ENCODE peak calls at places on chromosomes 7 and 10, in ten cellular contexts. X, I, A, O, L, H, S, B, T and R are unnamed samples. For H3K4me1, the result is how much of the 10 kb centered on the place peaks cover.

GRCh38 chr7:55733584-55733983 is 129.0 kb downstream of the SEPTIN14 start:
- DNase-seq in X (no peak), I (no peak), A (no peak), O (peak), L (no peak), H (peak), S (peak), B (no peak), T (no peak), R (no peak)

GRCh38 chr7:29139796-29140195 is 6.5 kb downstream of the CPVL start:
- DNase-seq in X (no peak), I (no peak), A (no peak), O (no peak), L (no peak), H (peak), S (no peak), B (no peak), T (no peak), R (peak)

GRCh38 chr10:107264742-107265141 is 100.2 kb upstream of the SORCS1 start:
- DNase-seq in X (no peak), I (no peak), A (no peak), O (peak), L (no peak), H (no peak), S (peak), B (no peak), T (peak), R (no peak)

GRCh38 chr7:18053177-18053928 is 25.7 kb upstream of the PRPS1L1 start:
- DNase-seq in X (no peak), I (no peak), A (no peak), O (no peak), L (no peak), H (peak), S (no peak), B (no peak), T (no peak), R (peak)

GRCh38 chr7:112144284-112145059 is 61.7 kb downstream of the DOCK4 start:
- DNase-seq in X (no peak), I (no peak), A (no peak), O (no peak), L (no peak), H (no peak), S (no peak), B (no peak), T (no peak), R (no peak)

GRCh38 chr10:95540514-95541052 is 20.6 kb downstream of the SORBS1 start:
- DNase-seq in X (no peak), I (no peak), A (no peak), O (no peak), L (no peak), H (no peak), S (no peak), B (no peak), T (no peak), R (no peak)

GRCh38 chr7:83643754-83644153 is 5.2 kb downstream of the SEMA3E start:
- DNase-seq in X (no peak), I (no peak), A (no peak), O (no peak), L (no peak), H (no peak), S (no peak), B (no peak), T (no peak), R (no peak)

GRCh38 chr7:24419070-24419469 is 135.1 kb downstream of the NPY start:
- DNase-seq in X (no peak), I (no peak), A (no peak), O (peak), L (no peak), H (peak), S (peak), B (no peak), T (peak), R (no peak)

GRCh38 chr10:63713191-63714144 is 192.3 kb downstream of the REEP3 start:
- DNase-seq in X (peak), I (peak), A (peak), O (peak), L (peak), H (peak), S (peak), B (peak), T (no peak), R (peak)

GRCh38 chr10:13271552-13272163 is 28.2 kb downstream of the PHYH start:
- DNase-seq in X (peak), I (peak), A (peak), O (peak), L (peak), H (peak), S (peak), B (peak), T (peak), R (no peak)

GRCh38 chr7:50370884-50371283 is 66.4 kb downstream of the IKZF1 start:
- DNase-seq in X (no peak), I (no peak), A (no peak), O (no peak), L (no peak), H (no peak), S (no peak), B (no peak), T (no peak), R (no peak)

GRCh38 chr10:16816142-16816541 is 1.1 kb downstream of the RSU1 start:
- DNase-seq in X (peak), I (no peak), A (no peak), O (no peak), L (no peak), H (peak), S (no peak), B (no peak), T (peak), R (no peak)

GRCh38 chr7:94643771-94644545 is 12.0 kb downstream of the SGCE start:
- DNase-seq in X (no peak), I (no peak), A (no peak), O (no peak), L (no peak), H (no peak), S (no peak), B (no peak), T (no peak), R (peak)

GRCh38 chr7:18939771-18940576 is 177.5 kb downstream of the TWIST1 start:
- DNase-seq in X (no peak), I (no peak), A (no peak), O (peak), L (no peak), H (no peak), S (no peak), B (no peak), T (no peak), R (no peak)

GRCh38 chr10:48946891-48947500 is 7.4 kb upstream of the LRRC18 start:
- DNase-seq in X (no peak), I (no peak), A (no peak), O (no peak), L (no peak), H (no peak), S (no peak), B (no peak), T (no peak), R (no peak)

GRCh38 chr10:84405662-84406061 is 77.3 kb downstream of the CCSER2 start:
- DNase-seq in X (no peak), I (no peak), A (no peak), O (no peak), L (no peak), H (no peak), S (no peak), B (no peak), T (no peak), R (no peak)

GRCh38 chr10:101050206-101051069 is 11.4 kb upstream of the KAZALD1 start:
- DNase-seq in X (peak), I (peak), A (peak), O (peak), L (peak), H (peak), S (peak), B (no peak), T (peak), R (no peak)

GRCh38 chr10:14822879-14823755 is 14.7 kb downstream of the CDNF start:
- DNase-seq in X (peak), I (peak), A (peak), O (peak), L (no peak), H (peak), S (peak), B (no peak), T (peak), R (peak)

GRCh38 chr7:113891828-113892227 is 27.0 kb downstream of the PPP1R3A start:
- DNase-seq in X (no peak), I (no peak), A (no peak), O (no peak), L (no peak), H (peak), S (no peak), B (no peak), T (no peak), R (peak)

GRCh38 chr10:48464871-48465736 is 139.8 kb downstream of the ARHGAP22 start:
- DNase-seq in X (peak), I (peak), A (no peak), O (peak), L (no peak), H (no peak), S (peak), B (no peak), T (no peak), R (no peak)

GRCh38 chr7:84113906-84114875 is 80.4 kb downstream of the SEMA3A start:
- DNase-seq in X (no peak), I (no peak), A (no peak), O (no peak), L (no peak), H (no peak), S (no peak), B (no peak), T (no peak), R (no peak)

GRCh38 chr10:30002438-30003266 is 56.7 kb downstream of the JCAD start:
- DNase-seq in X (peak), I (peak), A (peak), O (peak), L (peak), H (peak), S (peak), B (peak), T (peak), R (peak)

GRCh38 chr10:33038672-33039071 is 80.6 kb upstream of the ITGB1 start:
- DNase-seq in X (no peak), I (no peak), A (no peak), O (no peak), L (no peak), H (no peak), S (no peak), B (no peak), T (no peak), R (no peak)

GRCh38 chr7:130890176-130891020 is 156.4 kb upstream of the KLF14 start:
- DNase-seq in X (no peak), I (no peak), A (no peak), O (no peak), L (peak), H (peak), S (no peak), B (no peak), T (no peak), R (no peak)

GRCh38 chr7:153392726-153393125 is 633.2 kb downstream of the ACTR3B start:
- DNase-seq in X (no peak), I (no peak), A (no peak), O (no peak), L (no peak), H (no peak), S (no peak), B (no peak), T (no peak), R (no peak)

GRCh38 chr7:4960363-4960762 is 1.4 kb upstream of the MMD2 start:
- DNase-seq in X (no peak), I (no peak), A (no peak), O (no peak), L (no peak), H (no peak), S (no peak), B (no peak), T (no peak), R (no peak)

GRCh38 chr7:130221746-130222145 is 14.1 kb downstream of the SSMEM1 start:
- DNase-seq in X (no peak), I (no peak), A (no peak), O (no peak), L (no peak), H (no peak), S (no peak), B (no peak), T (no peak), R (no peak)

GRCh38 chr7:108028111-108028510 is 25.1 kb upstream of the LAMB1 start:
- DNase-seq in X (peak), I (no peak), A (peak), O (no peak), L (no peak), H (no peak), S (no peak), B (no peak), T (no peak), R (no peak)

GRCh38 chr10:103663802-103664201 is 170.3 kb downstream of the NEURL1 start:
- DNase-seq in X (no peak), I (peak), A (peak), O (no peak), L (peak), H (peak), S (no peak), B (no peak), T (no peak), R (no peak)

GRCh38 chr10:103451091-103451801 is 924 bp downstream of the CALHM2 start:
- DNase-seq in X (peak), I (peak), A (peak), O (no peak), L (peak), H (peak), S (no peak), B (peak), T (peak), R (no peak)

GRCh38 chr10:76209135-76209534 is 777.7 kb downstream of the LRMDA start:
- DNase-seq in X (no peak), I (no peak), A (no peak), O (no peak), L (no peak), H (peak), S (no peak), B (no peak), T (no peak), R (peak)

GRCh38 chr10:91556691-91557529 is 76.0 kb downstream of the PPP1R3C start:
- DNase-seq in X (peak), I (no peak), A (peak), O (no peak), L (no peak), H (peak), S (no peak), B (no peak), T (no peak), R (no peak)

GRCh38 chr7:115478426-115478825 is 552.1 kb downstream of the TFEC start:
- DNase-seq in X (no peak), I (no peak), A (no peak), O (no peak), L (no peak), H (peak), S (no peak), B (no peak), T (no peak), R (no peak)

GRCh38 chr7:112744818-112745217 is 45.4 kb downstream of the TMEM168 start:
- DNase-seq in X (no peak), I (no peak), A (no peak), O (no peak), L (no peak), H (peak), S (no peak), B (no peak), T (no peak), R (no peak)

GRCh38 chr7:18693401-18693800 is 197.9 kb downstream of the HDAC9 start:
- DNase-seq in X (no peak), I (no peak), A (no peak), O (peak), L (no peak), H (peak), S (peak), B (no peak), T (no peak), R (peak)

GRCh38 chr7:14395860-14396259 is 406.4 kb upstream of the ETV1 start:
- DNase-seq in X (no peak), I (no peak), A (no peak), O (no peak), L (no peak), H (no peak), S (no peak), B (no peak), T (no peak), R (peak)

GRCh38 chr7:151812967-151813366 is 63.9 kb downstream of the PRKAG2 start:
- DNase-seq in X (no peak), I (no peak), A (no peak), O (no peak), L (no peak), H (no peak), S (no peak), B (no peak), T (no peak), R (no peak)

GRCh38 chr10:35327770-35328403 is 8.4 kb upstream of the CCNY start:
- DNase-seq in X (no peak), I (no peak), A (no peak), O (peak), L (no peak), H (no peak), S (no peak), B (no peak), T (no peak), R (no peak)

GRCh38 chr10:35328404-35329037 is 7.8 kb upstream of the CCNY start:
- DNase-seq in X (no peak), I (no peak), A (no peak), O (no peak), L (no peak), H (peak), S (no peak), B (no peak), T (no peak), R (peak)

GRCh38 chr10:35322636-35323035 is 13.7 kb upstream of the CCNY start:
- DNase-seq in X (no peak), I (no peak), A (no peak), O (no peak), L (no peak), H (no peak), S (no peak), B (no peak), T (no peak), R (no peak)

GRCh38 chr10:35326466-35327235 is 9.7 kb upstream of the CCNY start:
- DNase-seq in X (no peak), I (no peak), A (no peak), O (no peak), L (no peak), H (no peak), S (no peak), B (no peak), T (no peak), R (no peak)

GRCh38 chr10:35324196-35324595 is 12.1 kb upstream of the CCNY start:
- DNase-seq in X (no peak), I (no peak), A (no peak), O (no peak), L (no peak), H (peak), S (no peak), B (no peak), T (no peak), R (no peak)
- H3K4me1 ChIP-seq in X (under half), I (under half), A (under half), O (under half), L (under half), H (under half), S (under half), B (under half), T (under half), R (under half)

GRCh38 chr10:5811387-5811821 is 1.8 kb downstream of the GDI2 start:
- DNase-seq in X (peak), I (no peak), A (no peak), O (peak), L (no peak), H (peak), S (peak), B (no peak), T (no peak), R (peak)
- H3K27ac ChIP-seq in X (no peak), I (peak), A (peak), O (no peak), L (no peak), H (peak), S (peak), B (no peak), T (peak), R (peak)

GRCh38 chr10:116130006-116130405 is 143.0 kb downstream of the GFRA1 start:
- DNase-seq in X (no peak), I (no peak), A (no peak), O (no peak), L (no peak), H (no peak), S (no peak), B (no peak), T (no peak), R (no peak)

GRCh38 chr10:116132716-116133420 is 140.1 kb downstream of the GFRA1 start:
- DNase-seq in X (no peak), I (no peak), A (no peak), O (no peak), L (no peak), H (no peak), S (no peak), B (no peak), T (no peak), R (no peak)

GRCh38 chr10:116134316-116134715 is 138.7 kb downstream of the GFRA1 start:
- DNase-seq in X (no peak), I (no peak), A (no peak), O (no peak), L (no peak), H (no peak), S (no peak), B (no peak), T (no peak), R (no peak)

GRCh38 chr10:116138897-116139296 is 134.1 kb downstream of the GFRA1 start:
- DNase-seq in X (no peak), I (no peak), A (no peak), O (no peak), L (no peak), H (no peak), S (no peak), B (no peak), T (no peak), R (peak)

GRCh38 chr10:116133641-116134040 is 139.4 kb downstream of the GFRA1 start:
- DNase-seq in X (no peak), I (no peak), A (no peak), O (no peak), L (no peak), H (no peak), S (no peak), B (no peak), T (no peak), R (no peak)
- H3K4me1 ChIP-seq in X (under half), I (under half), A (under half), O (under half), L (under half), H (under half), S (under half), B (under half), T (under half), R (under half)

GRCh38 chr7:91657386-91658120 is 222.9 kb downstream of the MTERF1 start:
- DNase-seq in X (no peak), I (no peak), A (no peak), O (peak), L (no peak), H (peak), S (no peak), B (no peak), T (no peak), R (peak)
- H3K27ac ChIP-seq in X (no peak), I (no peak), A (no peak), O (no peak), L (no peak), H (peak), S (no peak), B (peak), T (no peak), R (no peak)

DNA sequence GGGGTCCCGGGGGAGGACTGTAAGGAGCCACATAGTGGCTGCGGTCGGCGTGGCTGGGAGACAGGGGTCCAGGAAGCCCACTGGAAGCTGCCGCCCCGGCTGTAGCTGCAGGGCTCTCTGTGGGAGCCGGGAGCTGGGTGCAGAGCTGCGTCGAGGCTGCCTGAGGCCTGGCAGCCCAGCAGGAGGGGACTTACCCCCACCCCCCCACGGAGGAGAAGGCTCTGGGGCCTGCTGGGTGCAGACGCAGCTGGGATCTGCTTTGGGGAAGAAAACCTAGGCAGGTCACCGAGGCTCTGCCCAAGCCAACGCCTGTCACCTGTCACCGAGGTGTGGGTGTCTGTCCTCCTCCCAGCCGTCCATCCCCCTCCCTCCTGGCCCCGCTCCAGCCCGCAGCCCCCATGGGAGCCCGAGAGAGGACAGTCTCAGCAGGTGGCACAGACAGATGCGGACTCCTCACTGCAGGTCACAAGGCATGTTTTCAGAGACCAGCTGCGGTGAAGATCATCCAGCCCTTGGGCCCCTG is 25.2 kb downstream of the PWWP2B start:
- DNase-seq in X (no peak), I (no peak), A (no peak), O (no peak), L (no peak), H (no peak), S (no peak), B (no peak), T (no peak), R (no peak)
- H3K4me1 ChIP-seq in X (under half), I (half or more), A (under half), O (under half), L (under half), H (under half), S (under half), B (under half), T (half or more), R (under half)

GRCh38 chr10:73922007-73922863 is 11.3 kb downstream of the PLAU start:
- DNase-seq in X (no peak), I (no peak), A (no peak), O (no peak), L (no peak), H (no peak), S (no peak), B (no peak), T (no peak), R (no peak)
- H3K27ac ChIP-seq in X (no peak), I (no peak), A (no peak), O (no peak), L (no peak), H (no peak), S (no peak), B (no peak), T (no peak), R (no peak)

DNA sequence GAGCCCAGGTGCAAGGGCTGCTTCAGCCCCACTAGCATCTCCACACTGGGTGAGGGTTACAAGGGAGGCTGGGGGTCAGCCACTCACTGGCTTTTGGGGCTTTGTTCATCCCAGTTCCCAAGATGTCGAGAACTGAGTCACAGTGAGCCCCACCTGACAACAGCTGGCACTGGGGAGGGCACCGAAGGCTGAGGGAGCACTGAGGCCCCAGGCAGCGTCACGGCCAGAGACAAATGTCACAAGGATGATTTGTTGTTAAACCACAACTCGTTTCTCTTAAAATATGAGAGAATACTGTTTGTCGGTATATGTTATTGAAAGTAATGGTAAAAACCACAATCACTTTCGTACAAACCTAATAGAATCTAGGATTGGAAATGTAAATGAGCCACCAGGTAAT is 219.9 kb downstream of the CELF2 start:
- DNase-seq in X (no peak), I (no peak), A (no peak), O (no peak), L (no peak), H (no peak), S (no peak), B (no peak), T (no peak), R (no peak)
- H3K4me1 ChIP-seq in X (under half), I (half or more), A (under half), O (under half), L (under half), H (under half), S (under half), B (under half), T (under half), R (under half)